ENCODE peak calls at places on chromosomes 1 and 21, in eight cellular contexts. One of them, this sample, is unnamed.

GRCh38 chr1:235015291-235015990 is 113.2 kb downstream of the TOMM20 start:
- DNase-seq in mucosa of descending colon: no peak
- DNase-seq in type B pancreatic cell: no peak
- DNase-seq in AG04450: no peak
- DNase-seq in AG10803: no peak
- DNase-seq in nephron progenitor cell: no peak
- DNase-seq in fibroblast of pulmonary artery: no peak
- DNase-seq in kidney: no peak
- DNase-seq in this sample: no peak

GRCh38 chr1:101239095-101240040 is 2.5 kb downstream of the S1PR1 start:
- DNase-seq in mucosa of descending colon: peak; percentile 6
- DNase-seq in type B pancreatic cell: no peak
- DNase-seq in AG04450: no peak
- DNase-seq in AG10803: no peak
- DNase-seq in nephron progenitor cell: no peak
- DNase-seq in fibroblast of pulmonary artery: no peak
- DNase-seq in kidney: peak; percentile 65
- DNase-seq in this sample: no peak

GRCh38 chr1:62437273-62437945 is 560 bp downstream of the USP1 start:
- DNase-seq in mucosa of descending colon: no peak
- DNase-seq in type B pancreatic cell: no peak
- DNase-seq in AG04450: no peak
- DNase-seq in AG10803: no peak
- DNase-seq in nephron progenitor cell: no peak
- DNase-seq in fibroblast of pulmonary artery: peak; percentile 22
- DNase-seq in kidney: peak; percentile 89
- DNase-seq in this sample: no peak

GRCh38 chr1:150981177-150981804 is 801 bp upstream of the ANXA9 start:
- DNase-seq in mucosa of descending colon: peak; percentile 40
- DNase-seq in type B pancreatic cell: no peak
- DNase-seq in AG04450: no peak
- DNase-seq in AG10803: peak; percentile 21
- DNase-seq in nephron progenitor cell: peak; percentile 57
- DNase-seq in fibroblast of pulmonary artery: no peak
- DNase-seq in kidney: no peak
- DNase-seq in this sample: no peak

GRCh38 chr1:153375511-153375910 is at the start of gene S100A12:
- DNase-seq in mucosa of descending colon: no peak
- DNase-seq in type B pancreatic cell: no peak
- DNase-seq in AG04450: peak; percentile 29
- DNase-seq in AG10803: peak; percentile 91
- DNase-seq in nephron progenitor cell: no peak
- DNase-seq in fibroblast of pulmonary artery: peak; percentile 85
- DNase-seq in kidney: no peak
- DNase-seq in this sample: no peak

GRCh38 chr1:29833596-29833995 is 597.3 kb downstream of the PTPRU start:
- DNase-seq in mucosa of descending colon: peak; percentile 12
- DNase-seq in type B pancreatic cell: peak; percentile 36
- DNase-seq in AG04450: no peak
- DNase-seq in AG10803: no peak
- DNase-seq in nephron progenitor cell: no peak
- DNase-seq in fibroblast of pulmonary artery: no peak
- DNase-seq in kidney: no peak
- DNase-seq in this sample: no peak

GRCh38 chr1:74772945-74773344 is 40.0 kb downstream of the TYW3 start:
- DNase-seq in mucosa of descending colon: no peak
- DNase-seq in type B pancreatic cell: no peak
- DNase-seq in AG04450: no peak
- DNase-seq in AG10803: no peak
- DNase-seq in nephron progenitor cell: no peak
- DNase-seq in fibroblast of pulmonary artery: peak; percentile 46
- DNase-seq in kidney: no peak
- DNase-seq in this sample: no peak

GRCh38 chr1:219088778-219089557 is 84.7 kb upstream of the LYPLAL1 start:
- DNase-seq in mucosa of descending colon: peak; percentile 8
- DNase-seq in type B pancreatic cell: no peak
- DNase-seq in AG04450: peak; percentile 78
- DNase-seq in AG10803: peak; percentile 93
- DNase-seq in nephron progenitor cell: no peak
- DNase-seq in fibroblast of pulmonary artery: peak; percentile 98
- DNase-seq in kidney: no peak
- DNase-seq in this sample: no peak

GRCh38 chr1:18836654-18837053 is 22.8 kb downstream of the TAS1R2 start:
- DNase-seq in mucosa of descending colon: no peak
- DNase-seq in type B pancreatic cell: no peak
- DNase-seq in AG04450: no peak
- DNase-seq in AG10803: no peak
- DNase-seq in nephron progenitor cell: no peak
- DNase-seq in fibroblast of pulmonary artery: no peak
- DNase-seq in kidney: no peak
- DNase-seq in this sample: no peak

GRCh38 chr1:180623579-180624347 is 8.1 kb upstream of the XPR1 start:
- DNase-seq in mucosa of descending colon: peak; percentile 27
- DNase-seq in type B pancreatic cell: no peak
- DNase-seq in AG04450: no peak
- DNase-seq in AG10803: peak; percentile 39
- DNase-seq in nephron progenitor cell: no peak
- DNase-seq in fibroblast of pulmonary artery: peak; percentile 59
- DNase-seq in kidney: no peak
- DNase-seq in this sample: no peak
- TF ChIP-seq CTCF in mucosa of descending colon: no peak
- TF ChIP-seq CTCF in type B pancreatic cell: peak; percentile 54
- TF ChIP-seq CTCF in AG04450: peak; percentile 53
- TF ChIP-seq CTCF in AG10803: peak; percentile 53
- TF ChIP-seq CTCF in nephron progenitor cell: no peak
- TF ChIP-seq CTCF in fibroblast of pulmonary artery: peak; percentile 58
- TF ChIP-seq CTCF in kidney: peak; percentile 37
- TF ChIP-seq CTCF in this sample: peak; percentile 76

GRCh38 chr1:19882111-19883071 is at the start of gene OTUD3:
- DNase-seq in mucosa of descending colon: peak; percentile 97
- DNase-seq in type B pancreatic cell: peak; percentile 95
- DNase-seq in AG04450: peak; percentile 94
- DNase-seq in AG10803: peak; percentile 96
- DNase-seq in nephron progenitor cell: peak; percentile 93
- DNase-seq in fibroblast of pulmonary artery: peak; percentile 98
- DNase-seq in kidney: peak; percentile 98
- DNase-seq in this sample: peak; percentile 97
- TF ChIP-seq CTCF in mucosa of descending colon: peak; percentile 89
- TF ChIP-seq CTCF in type B pancreatic cell: peak; percentile 95
- TF ChIP-seq CTCF in AG04450: peak; percentile 87
- TF ChIP-seq CTCF in AG10803: peak; percentile 85
- TF ChIP-seq CTCF in nephron progenitor cell: peak; percentile 86
- TF ChIP-seq CTCF in fibroblast of pulmonary artery: peak; percentile 93
- TF ChIP-seq CTCF in kidney: peak; percentile 96
- TF ChIP-seq CTCF in this sample: peak; percentile 94

GRCh38 chr21:37082856-37083611 is 10.0 kb downstream of the TTC3 start:
- DNase-seq in mucosa of descending colon: no peak
- DNase-seq in type B pancreatic cell: no peak
- DNase-seq in AG04450: no peak
- DNase-seq in AG10803: no peak
- DNase-seq in nephron progenitor cell: no peak
- DNase-seq in fibroblast of pulmonary artery: no peak
- DNase-seq in kidney: no peak
- DNase-seq in this sample: no peak

GRCh38 chr21:37082375-37082774 is 9.3 kb downstream of the TTC3 start:
- DNase-seq in mucosa of descending colon: no peak
- DNase-seq in type B pancreatic cell: no peak
- DNase-seq in AG04450: no peak
- DNase-seq in AG10803: no peak
- DNase-seq in nephron progenitor cell: no peak
- DNase-seq in fibroblast of pulmonary artery: no peak
- DNase-seq in kidney: no peak
- DNase-seq in this sample: no peak

GRCh38 chr21:37088196-37088595 is 15.1 kb downstream of the TTC3 start:
- DNase-seq in mucosa of descending colon: no peak
- DNase-seq in type B pancreatic cell: no peak
- DNase-seq in AG04450: no peak
- DNase-seq in AG10803: peak; percentile 26
- DNase-seq in nephron progenitor cell: no peak
- DNase-seq in fibroblast of pulmonary artery: peak; percentile 57
- DNase-seq in kidney: no peak
- DNase-seq in this sample: no peak

GRCh38 chr21:37085726-37086125 is 12.7 kb downstream of the TTC3 start:
- DNase-seq in mucosa of descending colon: no peak
- DNase-seq in type B pancreatic cell: no peak
- DNase-seq in AG04450: no peak
- DNase-seq in AG10803: no peak
- DNase-seq in nephron progenitor cell: no peak
- DNase-seq in fibroblast of pulmonary artery: no peak
- DNase-seq in kidney: no peak
- DNase-seq in this sample: no peak

DNA sequence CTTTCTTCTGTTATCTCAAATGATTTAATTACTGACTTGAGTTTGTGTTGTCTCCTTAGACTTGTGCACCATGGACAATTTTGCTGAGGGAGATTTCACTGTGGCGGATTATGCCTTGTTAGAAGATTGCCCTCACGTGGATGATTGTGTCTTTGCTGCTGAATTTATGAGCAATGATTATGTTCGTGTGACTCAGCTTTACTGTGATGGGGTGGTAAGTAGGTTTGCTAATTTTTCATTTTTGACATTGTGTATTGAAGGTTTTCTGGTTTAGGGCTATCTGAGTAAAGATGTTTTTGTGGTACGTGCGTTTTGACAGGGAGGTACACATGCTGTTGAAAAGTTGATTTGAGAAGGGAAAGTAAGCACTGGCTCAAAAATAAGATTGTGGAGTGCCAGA is 14.1 kb downstream of the TTC3 start:
- DNase-seq in mucosa of descending colon: peak; percentile 54
- DNase-seq in type B pancreatic cell: no peak
- DNase-seq in AG04450: no peak
- DNase-seq in AG10803: peak; percentile 57
- DNase-seq in nephron progenitor cell: no peak
- DNase-seq in fibroblast of pulmonary artery: peak; percentile 77
- DNase-seq in kidney: no peak
- DNase-seq in this sample: no peak
- TF ChIP-seq CTCF in mucosa of descending colon: no peak
- TF ChIP-seq CTCF in type B pancreatic cell: peak; percentile 55
- TF ChIP-seq CTCF in AG04450: peak; percentile 66
- TF ChIP-seq CTCF in AG10803: peak; percentile 54
- TF ChIP-seq CTCF in nephron progenitor cell: no peak
- TF ChIP-seq CTCF in fibroblast of pulmonary artery: peak; percentile 56
- TF ChIP-seq CTCF in kidney: peak; percentile 22
- TF ChIP-seq CTCF in this sample: peak; percentile 76

GRCh38 chr1:107139833-107140702 is 771 bp upstream of the NTNG1 start:
- DNase-seq in mucosa of descending colon: peak; percentile 15
- DNase-seq in type B pancreatic cell: peak; percentile 72
- DNase-seq in AG04450: no peak
- DNase-seq in AG10803: peak; percentile 71
- DNase-seq in nephron progenitor cell: peak; percentile 56
- DNase-seq in fibroblast of pulmonary artery: peak; percentile 35
- DNase-seq in kidney: peak; percentile 77
- DNase-seq in this sample: no peak

GRCh38 chr1:107145637-107146036 is 4.8 kb downstream of the NTNG1 start:
- DNase-seq in mucosa of descending colon: no peak
- DNase-seq in type B pancreatic cell: no peak
- DNase-seq in AG04450: no peak
- DNase-seq in AG10803: no peak
- DNase-seq in nephron progenitor cell: no peak
- DNase-seq in fibroblast of pulmonary artery: no peak
- DNase-seq in kidney: no peak
- DNase-seq in this sample: no peak

GRCh38 chr1:107141491-107142369 is 891 bp downstream of the NTNG1 start:
- DNase-seq in mucosa of descending colon: peak; percentile 18
- DNase-seq in type B pancreatic cell: no peak
- DNase-seq in AG04450: peak; percentile 20
- DNase-seq in AG10803: peak; percentile 67
- DNase-seq in nephron progenitor cell: peak; percentile 40
- DNase-seq in fibroblast of pulmonary artery: peak; percentile 66
- DNase-seq in kidney: peak; percentile 77
- DNase-seq in this sample: peak; percentile 84

GRCh38 chr1:107140703-107141490 is at the start of gene NTNG1:
- DNase-seq in mucosa of descending colon: no peak
- DNase-seq in type B pancreatic cell: peak; percentile 69
- DNase-seq in AG04450: no peak
- DNase-seq in AG10803: no peak
- DNase-seq in nephron progenitor cell: peak; percentile 51
- DNase-seq in fibroblast of pulmonary artery: no peak
- DNase-seq in kidney: peak; percentile 76
- DNase-seq in this sample: no peak

DNA sequence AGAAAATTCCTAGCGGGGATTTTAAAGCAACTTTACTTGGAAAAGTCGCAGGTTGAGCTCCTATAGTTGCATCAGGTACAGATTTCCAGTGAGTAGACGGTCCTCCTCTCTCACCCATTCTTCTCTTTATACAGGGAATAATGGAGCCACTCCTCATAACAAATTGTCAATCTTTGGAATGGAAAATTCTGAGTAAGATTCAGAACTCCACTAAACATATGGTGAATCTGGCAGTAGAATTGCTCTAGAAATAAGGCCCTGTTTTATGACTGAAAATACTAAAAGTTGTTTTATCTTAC is 1.5 kb downstream of the NTNG1 start:
- DNase-seq in mucosa of descending colon: no peak
- DNase-seq in type B pancreatic cell: no peak
- DNase-seq in AG04450: no peak
- DNase-seq in AG10803: no peak
- DNase-seq in nephron progenitor cell: no peak
- DNase-seq in fibroblast of pulmonary artery: no peak
- DNase-seq in kidney: no peak
- DNase-seq in this sample: no peak
- TF ChIP-seq CTCF in mucosa of descending colon: no peak
- TF ChIP-seq CTCF in type B pancreatic cell: peak; percentile 17
- TF ChIP-seq CTCF in AG04450: no peak
- TF ChIP-seq CTCF in AG10803: no peak
- TF ChIP-seq CTCF in nephron progenitor cell: peak; percentile 9
- TF ChIP-seq CTCF in fibroblast of pulmonary artery: no peak
- TF ChIP-seq CTCF in kidney: no peak
- TF ChIP-seq CTCF in this sample: peak; percentile 52

This sample was measured in chondrocyte.